ENCODE peak calls at places on chromosomes 11 and 22, in four cellular contexts. K, Q, N and E are unnamed samples. For H3K4me1, the result is how much of the 10 kb centered on the place peaks cover.

GRCh38 chr11:68099474-68100405 is 21.4 kb downstream of the CHKA start:
- DNase-seq in K (peak), Q (peak), N (peak), E (no peak)

GRCh38 chr22:22748297-22748743 is 103.9 kb downstream of the GGTLC2 start:
- DNase-seq in K (peak), Q (no peak), N (peak), E (no peak)

GRCh38 chr11:73939096-73939495 is 11.7 kb upstream of the DNAJB13 start:
- DNase-seq in K (no peak), Q (no peak), N (peak), E (no peak)

GRCh38 chr22:33327348-33327860 is 269.2 kb upstream of the SYN3 start:
- DNase-seq in K (no peak), Q (no peak), N (no peak), E (no peak)

GRCh38 chr22:50117168-50117762 is 27.5 kb downstream of the MOV10L1 start:
- DNase-seq in K (no peak), Q (no peak), N (no peak), E (no peak)

GRCh38 chr11:102436546-102436945 is 16.0 kb downstream of the TMEM123 start:
- DNase-seq in K (no peak), Q (no peak), N (no peak), E (no peak)

GRCh38 chr11:34840736-34841386 is 75.3 kb downstream of the APIP start:
- DNase-seq in K (peak), Q (no peak), N (peak), E (no peak)

GRCh38 chr11:110710520-110711381 is 1.5 kb downstream of the ARHGAP20 start:
- DNase-seq in K (peak), Q (peak), N (no peak), E (peak)

GRCh38 chr22:37777122-37777687 is 30.5 kb upstream of the GCAT start:
- DNase-seq in K (peak), Q (peak), N (peak), E (no peak)

GRCh38 chr11:12963789-12964536 is 45.2 kb upstream of the RASSF10 start:
- DNase-seq in K (peak), Q (peak), N (peak), E (peak)

GRCh38 chr11:115409691-115410220 is 94.5 kb downstream of the CADM1 start:
- DNase-seq in K (peak), Q (no peak), N (no peak), E (no peak)

GRCh38 chr11:65440831-65441499 is 18.4 kb downstream of the NEAT1 start:
- DNase-seq in K (no peak), Q (no peak), N (peak), E (no peak)

GRCh38 chr11:65182258-65183170 is 786 bp downstream of the CAPN1 start:
- DNase-seq in K (peak), Q (peak), N (peak), E (no peak)

GRCh38 chr11:111733009-111733408 is 33.2 kb downstream of the PPP2R1B start:
- DNase-seq in K (no peak), Q (no peak), N (no peak), E (peak)

GRCh38 chr11:35763772-35764171 is 101.2 kb downstream of the TRIM44 start:
- DNase-seq in K (no peak), Q (no peak), N (no peak), E (no peak)

GRCh38 chr11:43830928-43831440 is 49.6 kb upstream of the ALKBH3 start:
- DNase-seq in K (no peak), Q (no peak), N (peak), E (peak)

GRCh38 chr11:128499613-128500213 is 87.6 kb downstream of the ETS1 start:
- DNase-seq in K (no peak), Q (no peak), N (no peak), E (no peak)

GRCh38 chr11:128500488-128500887 is 86.9 kb downstream of the ETS1 start:
- DNase-seq in K (no peak), Q (no peak), N (no peak), E (no peak)

GRCh38 chr11:128501008-128501407 is 86.3 kb downstream of the ETS1 start:
- DNase-seq in K (no peak), Q (no peak), N (no peak), E (no peak)

GRCh38 chr11:128497057-128497957 is 90.1 kb downstream of the ETS1 start:
- DNase-seq in K (no peak), Q (no peak), N (peak), E (no peak)

GRCh38 chr11:128498846-128499245 is 88.5 kb downstream of the ETS1 start:
- DNase-seq in K (no peak), Q (no peak), N (no peak), E (no peak)
- H3K27ac ChIP-seq in K (peak), Q (no peak), N (peak), E (peak)

GRCh38 chr22:24148586-24148985 is 32.7 kb upstream of the SUSD2 start:
- DNase-seq in K (no peak), Q (no peak), N (no peak), E (no peak)
- H3K4me1 ChIP-seq in K (under half), Q (half or more), N (under half), E (under half)

GRCh38 chr11:2587132-2587930 is 112.5 kb downstream of the KCNQ1OT1 start:
- DNase-seq in K (no peak), Q (peak), N (no peak), E (peak)
- H3K27ac ChIP-seq in K (no peak), Q (no peak), N (no peak), E (no peak)

DNA sequence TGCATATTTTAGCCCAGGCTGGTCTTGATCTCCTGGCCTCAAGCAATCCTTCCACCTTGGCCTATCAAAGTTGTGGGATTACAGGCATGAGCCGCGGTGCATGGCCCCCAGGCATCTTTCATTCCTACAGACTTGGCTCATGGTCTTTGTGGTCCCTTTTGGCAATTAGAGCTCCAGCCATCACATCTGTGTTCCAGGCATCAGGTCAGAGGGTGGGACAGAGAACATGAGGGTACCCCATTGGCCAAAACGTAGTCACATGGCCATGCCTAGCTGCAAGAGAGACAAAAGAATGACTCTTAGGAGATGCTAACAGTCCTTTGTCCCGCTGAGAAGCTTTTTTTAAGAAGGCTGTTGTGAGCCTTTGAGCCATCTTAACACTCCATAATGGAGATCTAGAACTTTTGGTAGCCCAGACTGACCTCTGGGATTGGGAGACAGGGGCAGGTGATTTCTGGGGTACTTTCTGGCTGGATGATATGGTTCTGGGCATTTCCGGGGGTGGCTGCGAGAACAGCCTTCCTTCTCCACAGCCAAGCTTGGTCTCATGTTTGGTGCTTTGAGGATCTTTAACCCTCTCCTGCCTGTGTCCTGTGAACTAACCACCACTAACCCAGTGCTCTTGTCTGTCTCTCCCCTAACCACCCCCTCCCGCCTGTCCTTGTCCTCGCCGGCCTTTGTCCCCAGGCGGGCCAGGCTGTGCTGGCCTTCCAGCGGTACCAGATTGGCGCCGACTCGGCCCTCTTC is 18.4 kb upstream of the TAB1 start:
- DNase-seq in K (no peak), Q (no peak), N (no peak), E (no peak)
- H3K4me1 ChIP-seq in K (under half), Q (under half), N (under half), E (under half)

GRCh38 chr22:47152938-47153337 is 390.5 kb downstream of the TBC1D22A start:
- DNase-seq in K (no peak), Q (no peak), N (no peak), E (no peak)

GRCh38 chr22:47153854-47154542 is 391.5 kb downstream of the TBC1D22A start:
- DNase-seq in K (no peak), Q (no peak), N (no peak), E (no peak)

GRCh38 chr22:47155912-47156311 is 393.5 kb downstream of the TBC1D22A start:
- DNase-seq in K (no peak), Q (no peak), N (no peak), E (no peak)

GRCh38 chr22:47155131-47155885 is 392.9 kb downstream of the TBC1D22A start:
- DNase-seq in K (no peak), Q (no peak), N (no peak), E (no peak)

DNA sequence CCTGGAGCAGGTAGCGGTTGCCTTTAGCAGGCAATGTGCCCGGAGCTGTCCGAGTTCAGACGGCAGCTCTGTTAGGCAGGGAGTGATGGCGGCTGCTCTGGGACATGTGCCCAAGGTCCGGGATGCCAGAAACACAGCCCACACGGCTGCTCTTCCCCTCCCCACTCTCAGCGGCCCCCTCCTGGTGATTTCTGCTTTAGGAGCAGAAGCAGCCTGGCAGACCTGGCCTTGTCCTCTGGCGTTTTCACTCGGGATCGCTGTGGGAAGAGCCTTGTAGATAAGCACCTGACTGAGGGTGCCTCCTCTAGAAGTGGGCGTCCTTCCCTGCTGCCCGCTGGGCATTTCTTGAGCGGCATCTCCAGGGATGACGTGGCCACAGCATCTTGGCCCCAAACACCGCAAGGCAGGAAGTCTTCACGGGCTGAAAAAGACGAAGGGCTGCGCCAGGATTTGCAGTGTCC is 392.2 kb downstream of the TBC1D22A start:
- DNase-seq in K (no peak), Q (no peak), N (peak), E (peak)
- H3K27ac ChIP-seq in K (no peak), Q (no peak), N (peak), E (no peak)

GRCh38 chr11:118437736-118438125 is 1.4 kb downstream of the KMT2A start:
- DNase-seq in K (peak), Q (no peak), N (peak), E (peak)

GRCh38 chr11:118436639-118437045 is 350 bp downstream of the KMT2A start:
- DNase-seq in K (no peak), Q (peak), N (peak), E (peak)

GRCh38 chr11:118439656-118440055 is 3.4 kb downstream of the KMT2A start:
- DNase-seq in K (no peak), Q (no peak), N (no peak), E (no peak)

GRCh38 chr11:118437046-118437735 is 899 bp downstream of the KMT2A start:
- DNase-seq in K (peak), Q (peak), N (peak), E (peak)

GRCh38 chr11:118438314-118438931 is 2.1 kb downstream of the KMT2A start:
- DNase-seq in K (peak), Q (no peak), N (peak), E (no peak)
- H3K4me1 ChIP-seq in K (under half), Q (half or more), N (under half), E (under half)

GRCh38 chr11:96112192-96113099 is 188.5 kb upstream of the MTMR2 start:
- DNase-seq in K (no peak), Q (no peak), N (no peak), E (no peak)
- H3K27ac ChIP-seq in K (peak), Q (peak), N (no peak), E (peak)

GRCh38 chr22:38944653-38945052 is 12.8 kb upstream of the APOBEC3A start:
- DNase-seq in K (no peak), Q (no peak), N (no peak), E (no peak)

GRCh38 chr22:38943882-38944281 is 13.5 kb upstream of the APOBEC3A start:
- DNase-seq in K (no peak), Q (no peak), N (no peak), E (no peak)

GRCh38 chr22:38948181-38948940 is 9.0 kb upstream of the APOBEC3A start:
- DNase-seq in K (no peak), Q (no peak), N (no peak), E (no peak)

GRCh38 chr22:38947321-38948112 is 9.9 kb upstream of the APOBEC3A start:
- DNase-seq in K (no peak), Q (peak), N (peak), E (peak)

DNA sequence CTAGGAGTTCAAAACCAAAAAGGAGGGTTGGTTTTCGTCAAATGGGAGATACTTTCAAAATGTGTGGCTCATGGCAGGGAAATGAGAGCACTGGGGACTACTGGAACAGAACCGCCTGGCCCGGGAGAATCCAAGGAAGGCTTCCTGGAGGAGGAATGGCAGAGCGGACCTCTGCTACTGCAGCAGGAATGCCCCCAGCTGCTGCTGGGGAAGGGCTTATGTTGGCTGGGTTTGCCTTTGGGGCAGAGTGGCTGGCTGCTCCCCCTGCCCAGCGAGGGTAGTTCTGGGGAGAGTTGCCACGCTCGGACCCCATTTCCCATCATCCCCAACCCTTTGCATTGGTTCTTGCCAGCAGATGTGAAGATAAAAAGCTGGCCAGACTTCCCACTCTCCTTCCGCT is 10.6 kb upstream of the APOBEC3A start:
- DNase-seq in K (no peak), Q (peak), N (no peak), E (peak)
- H3K4me1 ChIP-seq in K (under half), Q (under half), N (under half), E (under half)

GRCh38 chr11:120088056-120088455 is 49.9 kb downstream of the TRIM29 start:
- DNase-seq in K (no peak), Q (no peak), N (no peak), E (no peak)

GRCh38 chr11:120091121-120091520 is 46.8 kb downstream of the TRIM29 start:
- DNase-seq in K (no peak), Q (no peak), N (no peak), E (no peak)

GRCh38 chr11:120090411-120090810 is 47.5 kb downstream of the TRIM29 start:
- DNase-seq in K (no peak), Q (no peak), N (no peak), E (no peak)

GRCh38 chr11:120089036-120090001 is 48.6 kb downstream of the TRIM29 start:
- DNase-seq in K (no peak), Q (no peak), N (no peak), E (no peak)

DNA sequence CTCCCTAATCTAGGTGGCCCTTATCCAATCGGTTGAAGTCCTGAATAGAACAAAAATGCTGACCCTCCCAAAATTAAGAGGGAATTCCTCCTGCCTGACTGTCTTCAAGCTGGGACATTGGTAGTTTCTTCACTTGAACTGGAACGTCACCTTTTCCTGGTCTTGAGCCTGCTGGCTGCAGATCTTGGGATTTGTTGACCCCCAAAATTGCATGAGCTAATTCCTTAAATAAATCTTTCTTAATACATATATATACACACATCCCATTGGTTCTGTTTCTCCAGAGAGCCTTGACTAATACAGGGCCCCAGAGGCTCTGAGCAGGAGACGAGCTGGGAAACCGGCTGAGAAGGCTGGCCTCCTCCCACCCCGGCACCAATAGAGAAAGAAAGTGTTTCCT is 46.2 kb downstream of the TRIM29 start:
- DNase-seq in K (no peak), Q (no peak), N (no peak), E (no peak)
- H3K27ac ChIP-seq in K (no peak), Q (no peak), N (no peak), E (no peak)